ENCODE peak calls at places on chromosomes 2 and 18, in four cellular contexts. R is GM23248, G is fibroblast of lung, P is MM.1S. X is an unnamed sample. For H4K20me1, the result is how much of the 10 kb centered on the place peaks cover.

GRCh38 chr18:1092228-1092627 is 187.6 kb downstream of the ADCYAP1 start:
- DNase-seq in G (peak), P (peak), R (no peak), X (no peak)

GRCh38 chr2:20633794-20634259 is 17.1 kb downstream of the HS1BP3 start:
- DNase-seq in R (no peak), P (peak), G (no peak), X (no peak)

GRCh38 chr2:30385327-30385726 is 61.7 kb upstream of the LCLAT1 start:
- DNase-seq in R (peak), G (peak), P (no peak), X (no peak)

GRCh38 chr2:236298924-236299475 is 34.8 kb upstream of the ASB18 start:
- DNase-seq in R (no peak), G (no peak), P (no peak), X (no peak)

GRCh38 chr2:3285901-3286645 is 91.5 kb downstream of the EIPR1 start:
- DNase-seq in R (no peak), G (no peak), P (no peak), X (no peak)

GRCh38 chr2:181523756-181524155 is 66.6 kb downstream of the ITGA4 start:
- DNase-seq in R (no peak), P (no peak), G (no peak), X (no peak)

GRCh38 chr2:191560594-191560993 is 117.3 kb upstream of the NABP1 start:
- DNase-seq in P (no peak), G (no peak), R (no peak), X (no peak)

GRCh38 chr18:79771446-79772107 is 26.2 kb upstream of the KCNG2 start:
- DNase-seq in G (no peak), P (no peak), R (no peak), X (no peak)

GRCh38 chr2:161090401-161090800 is 69.8 kb upstream of the TANK start:
- DNase-seq in P (peak), G (no peak), R (no peak), X (peak)

GRCh38 chr2:67771380-67771779 is 291.4 kb downstream of the C1D start:
- DNase-seq in G (no peak), R (no peak), P (no peak), X (no peak)

GRCh38 chr18:3649135-3649558 is 199.2 kb downstream of the TGIF1 start:
- DNase-seq in P (no peak), R (no peak), G (no peak), X (no peak)

GRCh38 chr2:175143678-175144077 is 24.3 kb downstream of the ATF2 start:
- DNase-seq in R (no peak), P (no peak), G (no peak), X (no peak)

GRCh38 chr2:54968561-54969218 is 81.6 kb downstream of the RTN4 start:
- DNase-seq in R (no peak), P (no peak), G (no peak), X (no peak)

GRCh38 chr2:63587814-63588384 is 378 bp downstream of the WDPCP start:
- DNase-seq in P (no peak), R (peak), G (no peak), X (no peak)

GRCh38 chr2:200324362-200324761 is 17.9 kb downstream of the SPATS2L start:
- DNase-seq in R (no peak), P (no peak), G (no peak), X (no peak)

GRCh38 chr2:68687018-68687417 is 43.6 kb downstream of the PROKR1 start:
- DNase-seq in G (no peak), R (no peak), P (no peak), X (no peak)

GRCh38 chr2:97645112-97645699 is 656 bp upstream of the COX5B start:
- DNase-seq in P (no peak), R (peak), G (peak), X (peak)

GRCh38 chr18:28584726-28585125 is 407.8 kb upstream of the CDH2 start:
- DNase-seq in R (peak), P (no peak), G (peak), X (no peak)

GRCh38 chr2:235300368-235301201 is 193.3 kb upstream of the AGAP1 start:
- DNase-seq in P (no peak), G (peak), R (peak), X (no peak)

GRCh38 chr18:63177822-63178525 is 141.6 kb downstream of the BCL2 start:
- DNase-seq in G (no peak), P (no peak), R (peak), X (peak)

GRCh38 chr2:29159125-29159524 is 43.9 kb downstream of the CLIP4 start:
- DNase-seq in G (no peak), P (no peak), R (no peak), X (no peak)

GRCh38 chr2:134866498-134867099 is 28.2 kb downstream of the ACMSD start:
- DNase-seq in G (peak), P (no peak), R (peak), X (no peak)

GRCh38 chr2:36197192-36197591 is 158.4 kb upstream of the CRIM1 start:
- DNase-seq in G (no peak), R (no peak), P (no peak), X (no peak)

GRCh38 chr2:18991177-18992168 is 366.9 kb downstream of the OSR1 start:
- DNase-seq in G (peak), R (peak), P (no peak), X (no peak)

GRCh38 chr2:64482765-64483504 is 29.0 kb downstream of the LGALSL start:
- DNase-seq in P (no peak), G (peak), R (peak), X (no peak)

GRCh38 chr2:220891405-220891804 is 680.7 kb downstream of the EPHA4 start:
- DNase-seq in R (peak), G (peak), P (no peak), X (no peak)

GRCh38 chr2:201058914-201059313 is 12.6 kb downstream of the HYCC2 start:
- DNase-seq in G (no peak), R (no peak), P (no peak), X (no peak)

GRCh38 chr2:190344275-190344827 is 962 bp downstream of the INPP1 start:
- DNase-seq in G (peak), P (peak), R (no peak), X (no peak)

GRCh38 chr2:186575302-186575701 is 14.6 kb upstream of the ITGAV start:
- DNase-seq in R (peak), P (no peak), G (peak), X (no peak)

GRCh38 chr2:28338754-28339325 is 53.8 kb upstream of the FOSL2 start:
- DNase-seq in P (no peak), G (no peak), R (no peak), X (no peak)

GRCh38 chr2:85584354-85584856 is at the start of gene VAMP5:
- DNase-seq in P (no peak), G (peak), R (peak), X (no peak)

GRCh38 chr18:28963481-28963880 is 786.6 kb upstream of the CDH2 start:
- DNase-seq in P (no peak), G (peak), R (peak), X (no peak)

GRCh38 chr2:66862871-66863650 is 428.1 kb downstream of the MEIS1 start:
- DNase-seq in P (no peak), R (peak), G (peak), X (no peak)

GRCh38 chr18:33831424-33831823 is 253.4 kb downstream of the ASXL3 start:
- DNase-seq in R (no peak), P (no peak), G (no peak), X (no peak)

GRCh38 chr2:219656523-219656922 is 29.1 kb downstream of the SLC4A3 start:
- DNase-seq in G (peak), P (no peak), R (peak), X (no peak)

GRCh38 chr2:10269711-10270610 is 32.7 kb upstream of the HPCAL1 start:
- DNase-seq in P (no peak), G (no peak), R (no peak), X (no peak)

GRCh38 chr2:54657664-54658083 is 65.8 kb upstream of the EML6 start:
- DNase-seq in R (peak), P (peak), G (no peak), X (peak)

GRCh38 chr18:43017622-43018021 is 97.9 kb downstream of the RIT2 start:
- DNase-seq in G (no peak), R (no peak), P (no peak), X (no peak)

DNA sequence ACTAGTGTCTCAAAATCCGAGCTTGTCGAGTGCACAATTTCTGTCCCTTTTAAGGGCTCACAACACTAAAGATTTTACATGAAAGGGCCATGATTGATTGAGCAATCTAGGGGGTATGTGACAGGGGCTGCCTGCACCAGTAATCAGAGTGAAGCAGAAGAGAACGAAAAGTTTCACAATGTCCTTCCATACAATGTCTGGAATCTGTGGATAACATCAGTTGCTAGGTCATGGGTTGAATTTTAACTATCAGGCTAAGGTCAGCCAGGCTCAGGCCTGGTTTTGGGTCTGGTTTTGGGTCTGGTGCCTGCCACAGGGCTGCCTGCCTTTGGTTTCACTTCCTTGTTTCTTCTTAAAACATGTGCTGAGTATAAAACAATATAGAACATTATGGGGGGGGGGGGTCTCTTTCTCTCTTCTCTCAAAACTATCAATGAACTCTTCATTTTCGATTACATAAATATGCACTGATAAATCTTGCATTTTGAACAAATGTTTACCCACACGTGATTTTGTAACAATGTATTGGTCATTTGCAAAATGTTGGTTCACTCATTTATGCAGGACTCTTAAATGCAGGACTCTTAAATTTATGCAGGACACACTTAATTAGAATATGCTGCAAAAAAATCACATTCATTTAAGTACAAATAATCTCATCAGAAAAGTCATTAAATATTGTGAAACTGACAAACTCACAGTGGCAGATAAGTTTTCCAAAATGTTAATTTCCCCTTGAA is 290.6 kb upstream of the KYNU start:
- DNase-seq in R (no peak), P (peak), G (no peak), X (peak)
- H2AFZ ChIP-seq in R (no peak), P (no peak), G (no peak), X (peak)

DNA sequence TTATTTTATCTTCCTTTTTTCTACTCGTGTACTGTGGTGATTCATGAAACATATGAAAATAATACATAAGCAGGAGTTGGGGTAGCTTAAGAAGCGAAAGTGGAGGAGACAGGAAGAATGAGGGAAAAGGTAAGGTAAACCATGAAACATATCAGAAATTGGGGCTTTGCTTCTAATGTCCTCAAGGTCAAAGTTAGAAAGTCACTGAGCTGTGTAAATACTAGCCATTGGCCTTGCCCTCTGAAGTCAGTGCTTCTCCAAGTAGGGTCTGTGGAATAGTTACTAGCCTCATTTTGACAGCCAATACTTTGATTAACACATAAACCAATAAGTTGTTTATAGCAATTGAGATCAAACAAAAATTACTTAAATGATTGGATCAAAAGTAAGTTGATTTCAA is 117.2 kb downstream of the MAP4K4 start:
- DNase-seq in P (no peak), R (no peak), G (no peak), X (no peak)
- H4K20me1 ChIP-seq in P (under half), R (under half), G (under half), X (under half)

GRCh38 chr2:197675246-197675645 is at the start of gene RFTN2:
- DNase-seq in P (no peak), R (peak), G (peak), X (no peak)

GRCh38 chr2:197673142-197673541 is 2.2 kb downstream of the RFTN2 start:
- DNase-seq in P (no peak), G (no peak), R (peak), X (no peak)

GRCh38 chr2:197674546-197674945 is 841 bp downstream of the RFTN2 start:
- DNase-seq in R (peak), G (peak), P (no peak), X (no peak)

GRCh38 chr2:197673606-197674005 is 1.8 kb downstream of the RFTN2 start:
- DNase-seq in R (peak), G (no peak), P (no peak), X (no peak)

GRCh38 chr2:197674060-197674459 is 1.3 kb downstream of the RFTN2 start:
- DNase-seq in G (no peak), R (peak), P (no peak), X (no peak)
- H3K4me3 ChIP-seq in G (no peak), R (peak), P (no peak), X (no peak)

DNA sequence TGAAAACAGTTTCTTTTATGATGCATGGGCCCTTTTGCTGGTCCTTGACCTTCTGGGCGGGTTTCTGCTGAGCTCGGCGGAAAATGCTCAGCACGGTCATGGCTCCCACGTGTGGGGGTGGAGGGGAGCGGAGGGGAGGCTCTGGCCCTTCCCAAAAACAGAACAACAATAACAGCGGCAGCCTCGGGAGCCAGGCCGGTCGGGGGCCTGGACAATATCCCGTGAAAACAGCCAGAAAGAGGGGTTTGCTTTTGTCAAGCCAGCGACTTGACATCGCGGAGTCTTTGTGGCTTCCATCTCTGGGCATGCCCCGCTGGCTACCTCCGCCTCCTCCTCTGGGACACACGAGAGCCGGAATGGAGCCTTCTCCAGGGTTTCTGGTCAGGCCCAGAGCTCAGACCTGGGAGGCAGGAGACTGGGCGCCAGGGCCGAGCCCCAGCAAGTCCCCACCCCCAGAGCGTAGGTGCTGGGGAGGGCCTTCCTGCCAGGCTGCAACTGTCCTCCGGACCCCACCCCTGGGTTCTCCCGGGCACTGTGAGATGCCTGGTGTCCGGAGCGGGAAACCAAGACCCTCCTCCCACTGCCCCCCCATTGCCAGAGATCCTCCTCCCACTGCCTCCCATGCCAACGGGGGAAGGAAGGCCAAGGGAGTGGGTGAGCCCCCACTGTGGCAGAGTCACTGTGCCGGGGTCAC is 35.9 kb upstream of the SNED1 start:
- DNase-seq in P (no peak), R (peak), G (no peak), X (no peak)
- H2AFZ ChIP-seq in P (no peak), R (peak), G (peak), X (no peak)

GRCh38 chr2:109257653-109258052 is 128.6 kb downstream of the SH3RF3 start:
- DNase-seq in P (no peak), G (peak), R (peak), X (no peak)
- H4K20me1 ChIP-seq in P (under half), G (under half), R (under half), X (under half)